ENCODE peak calls at places on chromosomes 3 and 15, in five cellular contexts. L is fibroblast of lung; N is T-helper 9 cell; O is stimulated activated CD4-positive, alpha-beta T cell treated with anti-CD3 and anti-CD28 coated beads, Interleukin-2, amount 100 ng/mL, for 4 hours; G is AG09309. K is an unnamed sample.
A peak's percentile ranks its signal among the peaks of the same experiment; 100 is the strongest.

GRCh38 chr3:186920301-186920700 is 10.0 kb upstream of the ST6GAL1 start:
- DNase-seq in L (no peak), N (no peak), O (no peak), G (peak; percentile 8), K (no peak)

GRCh38 chr15:59885832-59886231 is 118.3 kb upstream of the FOXB1 start:
- DNase-seq in L (peak; percentile 55), N (no peak), O (no peak), G (no peak), K (no peak)

GRCh38 chr15:77762747-77763146 is 130.0 kb upstream of the LINGO1 start:
- DNase-seq in L (no peak), N (no peak), O (no peak), G (no peak), K (no peak)

GRCh38 chr15:66692391-66692790 is 9.6 kb upstream of the SMAD6 start:
- DNase-seq in L (no peak), N (no peak), O (no peak), G (no peak), K (no peak)

GRCh38 chr3:133238015-133238414 is 161.8 kb upstream of the BFSP2 start:
- DNase-seq in L (peak; percentile 56), N (no peak), O (no peak), G (no peak), K (no peak)

GRCh38 chr15:66763186-66764066 is 61.4 kb downstream of the SMAD6 start:
- DNase-seq in L (peak; percentile 39), N (no peak), O (no peak), G (no peak), K (no peak)

GRCh38 chr15:87777054-87777498 is 479.5 kb downstream of the NTRK3 start:
- DNase-seq in L (peak; percentile 92), N (no peak), O (no peak), G (peak; percentile 85), K (peak; percentile 45)

GRCh38 chr3:185332026-185332735 is 30.8 kb upstream of the MAP3K13 start:
- DNase-seq in L (peak; percentile 59), N (no peak), O (no peak), G (peak; percentile 47), K (no peak)

GRCh38 chr3:114411811-114412803 is 118.3 kb downstream of the TIGIT start:
- DNase-seq in L (peak; percentile 85), N (no peak), O (no peak), G (no peak), K (no peak)

GRCh38 chr3:25021816-25022215 is 406.2 kb upstream of the RARB start:
- DNase-seq in L (peak; percentile 51), N (no peak), O (no peak), G (no peak), K (no peak)

GRCh38 chr15:56524915-56525314 is 60.0 kb upstream of the MNS1 start:
- DNase-seq in L (peak; percentile 71), N (no peak), O (no peak), G (no peak), K (peak; percentile 24)

GRCh38 chr3:87298111-87298718 is 21.8 kb upstream of the POU1F1 start:
- DNase-seq in L (peak; percentile 24), N (no peak), O (no peak), G (no peak), K (no peak)

GRCh38 chr3:64030741-64031140 is 7.4 kb upstream of the PSMD6 start:
- DNase-seq in L (peak; percentile 46), N (peak; percentile 71), O (peak; percentile 75), G (no peak), K (no peak)